ENCODE peak calls at places on chromosomes 1 and 21, in ten cellular contexts. Y is foreskin fibroblast, D is choroid plexus epithelial cell, F is cardiac fibroblast, S is K562, R is psoas muscle, A is lower lobe of right lung, J is pancreas, I is stomach, E is GM12865. N is an unnamed sample.

GRCh38 chr1:208181259-208181816 is 62.8 kb downstream of the PLXNA2 start:
- DNase-seq in E (no peak), D (no peak), F (no peak), A (no peak), I (no peak), R (no peak), J (no peak), S (no peak), Y (no peak), N (no peak)

GRCh38 chr1:8463144-8463927 is 145.4 kb downstream of the SLC45A1 start:
- DNase-seq in J (no peak), Y (peak), F (peak), D (peak), R (no peak), E (no peak), I (peak), S (peak), A (no peak), N (peak)

GRCh38 chr1:92219028-92219427 is 1.3 kb downstream of the C1orf146 start:
- DNase-seq in I (no peak), Y (no peak), E (no peak), A (no peak), F (no peak), J (no peak), R (no peak), D (no peak), S (no peak), N (no peak)

GRCh38 chr1:218380125-218380977 is 35.2 kb downstream of the TGFB2 start:
- DNase-seq in D (peak), J (peak), R (no peak), F (peak), E (no peak), Y (peak), I (peak), S (no peak), A (peak), N (peak)

GRCh38 chr1:248872752-248873408 is 14.0 kb upstream of the ZNF692 start:
- DNase-seq in I (peak), E (peak), A (peak), J (peak), D (peak), F (peak), Y (peak), R (peak), S (peak), N (peak)

GRCh38 chr1:70902211-70902610 is 145.4 kb downstream of the PTGER3 start:
- DNase-seq in R (no peak), A (no peak), E (no peak), J (peak), F (no peak), D (no peak), S (no peak), Y (no peak), I (no peak), N (no peak)

GRCh38 chr1:220879509-220880366 is 495 bp downstream of the HLX start:
- DNase-seq in I (peak), S (peak), F (peak), E (peak), Y (no peak), J (peak), A (peak), R (peak), D (peak), N (peak)

GRCh38 chr1:32332290-32333079 is 3.5 kb downstream of the MARCKSL1 start:
- DNase-seq in R (no peak), E (no peak), F (no peak), S (no peak), I (no peak), D (no peak), A (no peak), J (no peak), Y (no peak), N (no peak)

GRCh38 chr1:208374391-208374941 is 130.3 kb upstream of the PLXNA2 start:
- DNase-seq in D (peak), I (no peak), A (no peak), Y (no peak), F (no peak), S (peak), R (no peak), J (no peak), E (no peak), N (peak)

GRCh38 chr21:31360717-31361116 is 16.7 kb upstream of the TIAM1 start:
- DNase-seq in I (no peak), F (no peak), Y (no peak), A (no peak), D (no peak), R (no peak), J (no peak), E (no peak), S (no peak), N (no peak)

GRCh38 chr1:155006601-155007101 is 4.0 kb downstream of the ZBTB7B start:
- DNase-seq in F (peak), I (no peak), D (peak), E (peak), Y (no peak), J (no peak), S (no peak), A (no peak), R (no peak), N (no peak)

GRCh38 chr1:237817277-237817676 is 73.4 kb downstream of the ZP4 start:
- DNase-seq in I (no peak), R (no peak), F (no peak), J (no peak), A (no peak), Y (no peak), D (no peak), S (no peak), E (no peak), N (no peak)

GRCh38 chr1:57124768-57125446 is 159.1 kb upstream of the C8B start:
- DNase-seq in Y (peak), A (no peak), S (no peak), E (no peak), I (no peak), F (peak), R (no peak), J (no peak), D (no peak), N (peak)

GRCh38 chr1:230114245-230114651 is 47.2 kb downstream of the GALNT2 start:
- DNase-seq in I (no peak), D (peak), J (no peak), A (no peak), R (no peak), Y (no peak), E (no peak), F (peak), S (no peak), N (no peak)

GRCh38 chr1:234913771-234914170 is 214.9 kb downstream of the TOMM20 start:
- DNase-seq in Y (no peak), E (no peak), I (peak), S (no peak), A (no peak), D (no peak), R (no peak), F (no peak), J (no peak), N (no peak)

GRCh38 chr1:46166521-46167462 is 8.1 kb upstream of the TSPAN1 start:
- DNase-seq in A (peak), D (peak), S (no peak), I (peak), F (peak), R (peak), Y (no peak), E (peak), J (no peak), N (no peak)

GRCh38 chr21:16855164-16855667 is 657.6 kb upstream of the CXADR start:
- DNase-seq in S (no peak), D (no peak), E (no peak), R (no peak), A (no peak), J (no peak), Y (no peak), F (no peak), I (no peak), N (no peak)

GRCh38 chr1:157595356-157595755 is 2.5 kb downstream of the FCRL4 start:
- DNase-seq in R (no peak), A (no peak), I (no peak), E (peak), Y (no peak), J (no peak), F (no peak), S (no peak), D (no peak), N (no peak)

GRCh38 chr1:61138305-61138704 is 55.9 kb downstream of the NFIA start:
- DNase-seq in J (no peak), F (no peak), A (no peak), E (no peak), S (no peak), R (no peak), I (no peak), D (no peak), Y (no peak), N (no peak)

DNA sequence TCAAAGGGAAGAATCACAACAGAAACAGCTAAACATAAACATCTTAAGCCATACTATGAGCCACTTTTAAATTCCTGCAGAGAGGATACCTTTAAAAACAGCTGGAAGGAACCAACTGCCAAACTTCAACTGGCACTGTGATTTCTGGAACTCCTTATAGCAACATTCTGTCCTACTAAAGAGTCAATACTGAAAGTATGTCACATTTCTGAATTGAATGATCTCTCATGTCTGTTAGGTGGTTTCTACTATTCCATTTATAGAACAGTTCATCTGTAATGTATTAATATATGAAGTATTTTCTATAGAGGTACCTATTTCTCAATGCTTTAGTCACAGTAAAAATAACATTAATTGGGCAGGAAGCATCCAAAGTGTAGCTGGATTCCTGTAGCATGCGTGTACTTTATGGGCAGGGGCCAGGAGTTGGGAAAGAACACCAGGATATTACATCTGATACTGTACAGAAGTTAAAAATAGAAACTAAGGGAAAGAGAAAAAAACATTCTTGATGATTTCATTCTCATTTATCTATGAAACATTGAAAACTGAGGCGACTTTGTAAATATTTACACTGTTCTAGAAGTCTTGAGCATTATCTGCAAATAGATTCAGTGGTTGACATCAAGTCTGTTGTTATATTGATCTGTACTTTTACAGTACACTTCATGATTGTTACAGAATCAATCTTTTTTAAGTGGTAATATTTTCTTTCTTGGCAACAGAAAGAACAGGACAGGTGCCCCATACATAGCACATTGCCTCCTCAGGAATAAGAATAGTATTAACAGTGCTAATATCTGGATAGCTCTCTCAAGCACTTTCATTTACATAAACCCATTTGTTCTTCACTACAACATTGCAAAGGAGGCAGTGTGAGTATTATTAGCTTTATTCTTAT is 6.1 kb upstream of the ZNF281 start:
- DNase-seq in I (peak), S (no peak), R (peak), Y (peak), J (peak), D (peak), A (no peak), F (peak), E (peak), N (peak)
- H3K4me3 ChIP-seq in I (no peak), S (no peak), R (no peak), Y (peak), J (no peak), D (no peak), A (no peak), F (no peak), E (peak), N (no peak)

GRCh38 chr1:44249543-44249942 is 36.3 kb downstream of the DMAP1 start:
- DNase-seq in F (peak), D (peak), S (peak), J (no peak), Y (no peak), A (no peak), R (no peak), I (no peak), E (no peak), N (peak)
- TF ChIP-seq CTCF in F (no peak), D (peak), S (peak), J (no peak), Y (no peak), A (no peak), R (no peak), I (no peak), E (no peak), N (no peak)

GRCh38 chr1:216598448-216598847 is 124.8 kb downstream of the ESRRG start:
- DNase-seq in E (no peak), J (no peak), F (no peak), Y (no peak), I (no peak), A (no peak), D (no peak), R (no peak), S (no peak), N (no peak)

GRCh38 chr1:216599851-216600250 is 123.4 kb downstream of the ESRRG start:
- DNase-seq in F (no peak), D (no peak), Y (no peak), E (no peak), J (no peak), R (no peak), I (no peak), S (no peak), A (no peak), N (no peak)

GRCh38 chr1:216604771-216605170 is 118.5 kb downstream of the ESRRG start:
- DNase-seq in A (no peak), D (no peak), J (no peak), F (no peak), S (no peak), Y (no peak), E (no peak), I (no peak), R (no peak), N (no peak)

GRCh38 chr1:216600730-216601426 is 122.4 kb downstream of the ESRRG start:
- DNase-seq in S (no peak), R (peak), F (peak), J (peak), Y (peak), I (peak), E (peak), D (peak), A (peak), N (peak)

DNA sequence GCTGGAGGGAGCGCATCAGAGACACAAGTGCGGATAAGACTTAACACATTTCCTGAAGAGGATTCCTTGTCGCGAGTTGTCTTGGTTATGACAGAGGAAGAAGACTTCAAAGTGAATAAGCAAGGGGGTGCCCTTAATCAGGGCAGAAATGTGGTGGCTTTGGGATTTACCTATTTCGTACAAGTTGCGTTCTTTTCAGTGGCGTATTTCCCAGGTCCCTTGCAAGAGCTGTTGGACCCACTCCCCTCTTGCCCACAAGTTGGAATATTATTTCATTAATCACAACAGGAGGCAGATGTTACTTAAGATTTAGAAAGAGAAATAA is 121.8 kb downstream of the ESRRG start:
- DNase-seq in D (no peak), I (no peak), Y (no peak), E (no peak), A (no peak), J (no peak), R (no peak), F (no peak), S (no peak), N (no peak)
- H3K4me3 ChIP-seq in D (peak), I (peak), Y (peak), E (peak), A (peak), J (peak), R (peak), F (peak), S (no peak), N (peak)

DNA sequence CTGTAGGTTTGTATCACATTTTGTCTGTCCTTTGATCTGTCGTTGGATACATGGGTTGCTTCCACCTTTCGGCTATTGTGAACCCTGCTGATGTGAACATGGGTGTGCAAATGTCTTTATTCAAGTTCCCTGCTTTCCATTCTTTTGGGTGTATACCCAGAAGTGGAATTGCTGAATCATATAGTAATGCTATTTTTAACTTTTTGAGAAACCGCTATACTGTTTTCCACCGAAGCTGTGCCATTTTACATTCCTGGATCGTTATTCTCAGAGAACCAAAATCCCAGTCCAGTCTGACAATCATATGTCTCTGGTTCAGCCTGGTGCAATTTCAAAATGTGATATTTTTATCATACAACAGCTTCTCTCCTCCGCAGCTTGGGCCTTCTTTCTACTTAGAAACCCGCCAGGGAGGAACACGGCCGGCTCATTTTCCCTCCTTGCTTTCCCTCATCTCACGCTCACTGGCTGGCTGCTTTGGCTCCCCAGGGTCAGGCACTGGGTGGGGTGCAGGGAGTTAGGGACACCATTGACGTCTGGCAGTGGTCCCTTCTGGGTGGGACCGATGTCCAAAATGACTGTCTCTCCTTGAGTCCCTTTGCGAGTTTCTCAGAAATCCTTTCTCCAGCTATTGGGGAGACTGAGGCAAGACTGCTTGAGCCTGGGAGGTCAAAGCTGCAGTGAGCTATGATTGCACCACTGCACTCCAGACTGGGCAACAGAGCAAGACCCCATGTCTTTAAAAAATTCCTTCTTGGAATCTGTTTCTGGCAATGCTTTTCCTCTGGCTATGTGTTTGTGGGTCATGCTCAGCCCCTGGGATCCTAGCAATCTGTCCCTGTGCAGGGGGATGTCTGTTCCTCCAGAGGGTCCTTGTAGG is 73.5 kb upstream of the AKT3 start:
- DNase-seq in E (no peak), Y (no peak), S (no peak), F (no peak), I (no peak), R (no peak), D (no peak), J (no peak), A (no peak), N (peak)
- TF ChIP-seq CTCF in E (no peak), Y (no peak), S (no peak), F (no peak), I (no peak), R (no peak), D (no peak), J (no peak), A (no peak), N (no peak)

DNA sequence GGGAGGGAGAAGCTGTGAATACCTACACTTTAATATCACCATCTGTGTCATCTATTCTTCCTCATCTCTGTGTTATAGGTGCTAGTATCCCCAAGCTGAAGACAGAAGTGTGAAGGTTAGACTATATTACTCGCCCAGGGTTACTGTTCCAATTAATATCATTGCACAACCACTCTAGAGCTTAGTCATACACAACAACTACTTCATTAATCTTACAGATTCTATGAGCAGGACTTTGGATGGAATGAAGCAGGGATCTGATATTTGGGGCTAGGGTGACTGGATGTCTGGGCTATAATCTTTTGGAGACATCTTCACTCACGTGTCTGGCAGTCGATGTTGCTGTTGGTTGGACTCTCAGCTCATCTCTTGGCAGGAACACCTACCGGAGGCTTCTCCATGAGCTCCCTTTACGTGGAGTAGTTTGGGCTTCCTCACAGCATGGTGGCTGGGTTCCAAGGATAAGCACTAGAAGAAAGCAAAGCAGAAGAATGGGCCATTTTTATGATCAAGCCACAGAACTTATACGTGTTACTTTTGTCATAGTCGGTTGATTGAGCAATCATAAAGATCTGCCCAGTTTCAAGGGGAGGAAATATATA is 519.2 kb upstream of the B3GALT2 start:
- DNase-seq in F (peak), D (no peak), J (no peak), S (no peak), I (no peak), R (no peak), A (no peak), E (no peak), Y (no peak), N (no peak)
- H3K4me3 ChIP-seq in F (no peak), D (no peak), J (no peak), S (no peak), I (no peak), R (no peak), A (no peak), E (no peak), Y (no peak), N (no peak)

GRCh38 chr1:37006132-37006868 is 28.0 kb downstream of the GRIK3 start:
- DNase-seq in I (no peak), D (no peak), Y (no peak), S (no peak), E (no peak), A (no peak), F (no peak), J (no peak), R (no peak), N (no peak)

GRCh38 chr1:37001697-37002096 is 32.6 kb downstream of the GRIK3 start:
- DNase-seq in D (no peak), A (no peak), R (no peak), J (no peak), E (peak), S (no peak), I (no peak), Y (no peak), F (no peak), N (no peak)

GRCh38 chr1:37002898-37003297 is 31.4 kb downstream of the GRIK3 start:
- DNase-seq in I (no peak), D (no peak), S (peak), F (no peak), E (no peak), A (no peak), Y (no peak), J (no peak), R (no peak), N (no peak)
- TF ChIP-seq CTCF in I (no peak), D (no peak), S (peak), F (no peak), E (no peak), A (no peak), Y (no peak), J (no peak), R (no peak), N (no peak)

DNA sequence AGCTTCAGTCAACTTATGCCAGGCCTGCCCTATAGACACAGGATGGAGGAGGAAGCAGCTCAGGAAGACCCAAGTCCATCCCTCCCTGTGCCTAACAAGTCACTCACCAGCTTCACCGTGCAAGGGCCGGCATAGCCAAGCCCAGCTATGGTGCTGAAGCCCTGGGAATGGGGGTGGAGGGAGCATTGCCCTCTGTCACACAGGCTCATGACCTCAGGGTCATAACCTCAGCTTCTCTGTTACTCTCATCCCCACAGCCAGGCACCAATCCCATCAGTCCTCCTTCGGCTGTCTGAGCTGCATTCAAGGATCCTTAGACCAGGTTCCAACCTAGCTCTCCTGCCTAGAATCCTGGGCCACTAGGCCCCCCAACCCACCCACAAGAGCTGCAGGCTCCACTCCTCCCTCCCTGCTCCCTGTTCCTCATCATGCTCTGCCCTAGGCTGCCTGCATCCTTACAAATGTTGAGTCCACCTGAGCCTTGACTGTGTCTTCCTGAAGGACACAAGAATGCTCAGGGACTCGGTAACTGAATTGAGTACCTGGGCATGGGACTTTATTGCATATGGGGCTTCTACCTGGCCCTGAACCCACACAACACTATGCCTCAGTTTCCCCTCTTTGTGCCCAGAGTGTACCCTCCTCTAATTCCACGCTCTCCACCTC is 1.7 kb downstream of the CD244 start:
- DNase-seq in Y (no peak), A (no peak), D (no peak), S (no peak), R (no peak), I (no peak), J (no peak), E (no peak), F (no peak), N (no peak)
- H3K4me3 ChIP-seq in Y (no peak), A (no peak), D (no peak), S (no peak), R (no peak), I (no peak), J (no peak), E (no peak), F (no peak), N (no peak)

N was measured in astrocyte of the spinal cord.